ENCODE peak calls at places on chromosomes 7 and 10, in nine cellular contexts. Q, S, L, T, G, D, B, Z and K are unnamed samples.
A peak's percentile ranks its signal among the peaks of the same experiment; 100 is the strongest.

GRCh38 chr10:17547026-17547425 is 70.1 kb downstream of the HACD1 start:
- DNase-seq in Q (no peak), S (no peak), L (no peak), T (no peak), G (no peak), D (no peak), B (no peak), Z (no peak), K (no peak)

GRCh38 chr10:110525349-110526260 is 27.9 kb downstream of the DUSP5 start:
- DNase-seq in Q (peak; percentile 53), S (peak; percentile 83), L (no peak), T (no peak), G (no peak), D (no peak), B (no peak), Z (no peak), K (no peak)

GRCh38 chr10:84194424-84195043 is at the start of gene CDHR1:
- DNase-seq in Q (no peak), S (peak; percentile 63), L (no peak), T (peak; percentile 60), G (peak; percentile 81), D (peak; percentile 65), B (peak; percentile 57), Z (no peak), K (peak; percentile 91)

GRCh38 chr7:88758355-88759215 is 915 bp upstream of the ZNF804B start:
- DNase-seq in Q (no peak), S (peak; percentile 14), L (no peak), T (peak; percentile 64), G (peak; percentile 17), D (peak; percentile 12), B (peak; percentile 61), Z (no peak), K (peak; percentile 17)

GRCh38 chr7:23298141-23298851 is 843 bp upstream of the MALSU1 start:
- DNase-seq in Q (no peak), S (peak; percentile 36), L (peak; percentile 9), T (no peak), G (no peak), D (no peak), B (peak; percentile 35), Z (no peak), K (no peak)

GRCh38 chr7:132469264-132469663 is 107.0 kb downstream of the PLXNA4 start:
- DNase-seq in Q (no peak), S (no peak), L (no peak), T (no peak), G (no peak), D (no peak), B (no peak), Z (no peak), K (no peak)

GRCh38 chr7:95302976-95303375 is 21.4 kb downstream of the PON1 start:
- DNase-seq in Q (no peak), S (peak; percentile 4), L (no peak), T (no peak), G (no peak), D (no peak), B (no peak), Z (no peak), K (no peak)

GRCh38 chr10:90871279-90871760 is 454 bp upstream of the RPP30 start:
- DNase-seq in Q (no peak), S (peak; percentile 72), L (peak; percentile 68), T (peak; percentile 45), G (peak; percentile 50), D (peak; percentile 54), B (peak; percentile 78), Z (peak; percentile 22), K (no peak)

GRCh38 chr10:60257767-60258428 is 131.8 kb downstream of the ANK3 start:
- DNase-seq in Q (no peak), S (no peak), L (no peak), T (no peak), G (no peak), D (no peak), B (no peak), Z (no peak), K (no peak)

GRCh38 chr7:136953386-136953785 is 84.9 kb downstream of the CHRM2 start:
- DNase-seq in Q (no peak), S (no peak), L (no peak), T (no peak), G (no peak), D (no peak), B (no peak), Z (no peak), K (no peak)

GRCh38 chr7:101538596-101539459 is 90.3 kb downstream of the MYL10 start:
- DNase-seq in Q (peak; percentile 91), S (peak; percentile 42), L (no peak), T (peak; percentile 69), G (peak; percentile 82), D (peak; percentile 83), B (peak; percentile 74), Z (peak; percentile 42), K (peak; percentile 91)

GRCh38 chr10:99782447-99783286 is at the start of gene ABCC2:
- DNase-seq in Q (no peak), S (peak; percentile 47), L (no peak), T (no peak), G (no peak), D (no peak), B (no peak), Z (no peak), K (no peak)

GRCh38 chr10:97498841-97499560 is at the start of gene UBTD1:
- DNase-seq in Q (peak; percentile 87), S (peak; percentile 50), L (no peak), T (no peak), G (no peak), D (peak; percentile 43), B (peak; percentile 60), Z (peak; percentile 40), K (no peak)

GRCh38 chr10:52652431-52653220 is 120.0 kb downstream of the MBL2 start:
- DNase-seq in Q (no peak), S (no peak), L (no peak), T (no peak), G (no peak), D (no peak), B (no peak), Z (no peak), K (no peak)

GRCh38 chr10:30917790-30918189 is 113.9 kb downstream of the ZNF438 start:
- DNase-seq in Q (no peak), S (no peak), L (no peak), T (no peak), G (no peak), D (no peak), B (no peak), Z (no peak), K (no peak)

DNA sequence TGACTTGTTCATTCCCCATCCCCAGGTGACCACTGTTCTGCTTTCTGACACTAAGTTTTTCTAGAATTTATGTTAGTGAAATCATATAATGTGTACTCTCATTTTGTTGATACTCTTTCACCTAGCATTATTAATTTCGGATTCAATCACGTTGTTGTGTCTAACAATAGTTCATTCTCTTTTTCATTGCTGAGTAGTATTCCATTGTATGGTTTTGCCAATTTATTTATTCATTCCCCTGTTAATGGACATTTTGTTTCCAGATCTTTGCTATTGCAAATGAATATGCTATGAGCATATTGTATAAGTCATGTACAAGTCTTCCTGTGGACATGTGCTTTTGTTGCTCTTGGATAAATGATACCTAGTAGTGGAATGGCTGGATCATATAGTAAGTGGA is 146.4 kb downstream of the FAM204A start:
- DNase-seq in Q (no peak), S (no peak), L (no peak), T (no peak), G (no peak), D (no peak), B (no peak), Z (no peak), K (no peak)
- TF ChIP-seq CTCF in Q (no peak), S (no peak), L (no peak), T (no peak), G (no peak), D (no peak), B (no peak), Z (no peak), K (no peak)

GRCh38 chr7:90262438-90262837 is 17.5 kb downstream of the CFAP69 start:
- DNase-seq in Q (no peak), S (peak; percentile 51), L (no peak), T (no peak), G (peak; percentile 40), D (peak; percentile 44), B (no peak), Z (no peak), K (no peak)
- TF ChIP-seq CTCF in Q (peak; percentile 56), S (peak; percentile 51), L (peak; percentile 34), T (peak; percentile 52), G (peak; percentile 46), D (peak; percentile 42), B (peak; percentile 48), Z (peak; percentile 54), K (peak; percentile 56)

DNA sequence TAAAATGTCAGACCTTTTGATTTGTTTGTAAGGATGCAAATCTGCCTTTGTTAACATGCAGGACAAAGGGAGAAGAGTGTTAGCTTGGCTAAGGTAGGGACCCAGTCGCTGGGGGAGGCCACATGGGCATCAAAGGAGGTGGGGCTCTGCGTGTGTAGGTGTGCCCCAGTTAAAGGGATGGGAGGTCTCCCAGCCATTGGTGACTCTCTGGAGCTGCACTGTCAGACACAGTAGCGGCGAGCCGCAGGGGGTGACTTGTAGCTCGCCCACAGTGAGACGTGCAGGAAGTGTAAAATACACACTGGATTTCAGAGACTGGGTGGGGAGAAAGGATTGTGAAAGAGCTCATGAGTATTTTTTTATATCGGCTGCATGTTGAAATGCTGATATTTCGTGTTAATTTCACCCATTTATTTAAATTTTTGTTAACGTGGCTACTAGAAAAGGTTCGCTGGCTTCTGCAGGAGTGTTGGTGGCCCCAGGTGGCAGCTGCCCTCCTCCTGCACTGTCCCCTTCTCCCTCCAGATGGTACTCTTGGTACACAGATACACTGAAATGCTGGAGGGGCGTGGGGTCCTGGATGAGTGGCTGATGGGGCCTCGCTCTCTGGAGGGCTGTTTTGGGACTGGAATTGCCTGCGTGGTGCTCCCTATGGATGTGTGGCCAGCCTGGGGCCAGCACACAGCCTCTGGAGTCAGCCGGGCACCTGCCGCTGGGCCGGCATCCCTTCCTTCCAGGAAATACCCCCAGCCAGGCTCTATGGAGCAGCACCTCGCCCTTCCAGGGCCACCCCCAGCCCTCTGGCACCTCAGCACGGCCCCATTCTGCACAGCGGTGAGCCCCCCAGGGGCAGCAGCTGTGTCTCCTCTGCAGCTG is 59.2 kb downstream of the LHPP start:
- DNase-seq in Q (no peak), S (no peak), L (no peak), T (no peak), G (no peak), D (no peak), B (no peak), Z (no peak), K (no peak)
- TF ChIP-seq CTCF in Q (no peak), S (no peak), L (no peak), T (no peak), G (no peak), D (no peak), B (no peak), Z (no peak), K (no peak)

GRCh38 chr7:130207033-130207432 is 627 bp upstream of the SSMEM1 start:
- DNase-seq in Q (no peak), S (no peak), L (no peak), T (no peak), G (no peak), D (no peak), B (no peak), Z (no peak), K (no peak)
- TF ChIP-seq CTCF in Q (no peak), S (no peak), L (no peak), T (no peak), G (no peak), D (no peak), B (no peak), Z (no peak), K (no peak)